ENCODE peak calls at places on chromosomes 11 and 22, in five cellular contexts. One of them, this sample, is unnamed.

GRCh38 chr11:70698871-70699270 is 300.5 kb downstream of the CTTN start:
- DNase-seq in GM12878: no peak
- DNase-seq in A549: no peak
- DNase-seq in NB4: no peak
- DNase-seq in HepG2: no peak
- DNase-seq in this sample: no peak

GRCh38 chr22:22210375-22210774 is 34.2 kb upstream of the VPREB1 start:
- DNase-seq in GM12878: no peak
- DNase-seq in A549: no peak
- DNase-seq in NB4: peak; percentile 13
- DNase-seq in HepG2: no peak
- DNase-seq in this sample: peak; percentile 41

GRCh38 chr11:64186205-64187165 is 514 bp downstream of the STIP1 start:
- DNase-seq in GM12878: no peak
- DNase-seq in A549: no peak
- DNase-seq in NB4: peak; percentile 61
- DNase-seq in HepG2: no peak
- DNase-seq in this sample: peak; percentile 39

GRCh38 chr22:26568207-26568706 is 21.7 kb downstream of the TPST2 start:
- DNase-seq in GM12878: no peak
- DNase-seq in A549: no peak
- DNase-seq in NB4: peak; percentile 66
- DNase-seq in HepG2: no peak
- DNase-seq in this sample: peak; percentile 57

GRCh38 chr11:7643323-7643722 is 30.0 kb downstream of the CYB5R2 start:
- DNase-seq in GM12878: no peak
- DNase-seq in A549: no peak
- DNase-seq in NB4: no peak
- DNase-seq in HepG2: no peak
- DNase-seq in this sample: no peak

GRCh38 chr11:132332521-132332920 is 962.1 kb downstream of the NTM start:
- DNase-seq in GM12878: no peak
- DNase-seq in A549: no peak
- DNase-seq in NB4: no peak
- DNase-seq in HepG2: no peak
- DNase-seq in this sample: no peak

GRCh38 chr11:12235080-12235479 is 124.7 kb downstream of the MICAL2 start:
- DNase-seq in GM12878: no peak
- DNase-seq in A549: no peak
- DNase-seq in NB4: no peak
- DNase-seq in HepG2: no peak
- DNase-seq in this sample: no peak

GRCh38 chr11:91872216-91872615 is 352.4 kb upstream of the FAT3 start:
- DNase-seq in GM12878: no peak
- DNase-seq in A549: no peak
- DNase-seq in NB4: no peak
- DNase-seq in HepG2: no peak
- DNase-seq in this sample: no peak

GRCh38 chr11:105937738-105938137 is 84.3 kb downstream of the MSANTD4 start:
- DNase-seq in GM12878: no peak
- DNase-seq in A549: no peak
- DNase-seq in NB4: no peak
- DNase-seq in HepG2: no peak
- DNase-seq in this sample: peak; percentile 59

GRCh38 chr11:123560001-123560400 is 94.4 kb downstream of the SCN3B start:
- DNase-seq in GM12878: no peak
- DNase-seq in A549: no peak
- DNase-seq in NB4: no peak
- DNase-seq in HepG2: no peak
- DNase-seq in this sample: no peak

GRCh38 chr11:6413791-6414231 is 5.1 kb downstream of the APBB1 start:
- DNase-seq in GM12878: no peak
- DNase-seq in A549: no peak
- DNase-seq in NB4: no peak
- DNase-seq in HepG2: no peak
- DNase-seq in this sample: no peak

GRCh38 chr11:108206171-108206570 is 16.3 kb downstream of the NPAT start:
- DNase-seq in GM12878: no peak
- DNase-seq in A549: no peak
- DNase-seq in NB4: no peak
- DNase-seq in HepG2: no peak
- DNase-seq in this sample: no peak

GRCh38 chr11:69216609-69217008 is 60.9 kb downstream of the SMIM38 start:
- DNase-seq in GM12878: no peak
- DNase-seq in A549: no peak
- DNase-seq in NB4: no peak
- DNase-seq in HepG2: no peak
- DNase-seq in this sample: no peak

GRCh38 chr11:3807856-3808845 is at the start of gene PGAP2:
- DNase-seq in GM12878: no peak
- DNase-seq in A549: peak; percentile 93
- DNase-seq in NB4: peak; percentile 78
- DNase-seq in HepG2: peak; percentile 61
- DNase-seq in this sample: peak; percentile 57

GRCh38 chr11:117039897-117040296 is 58.3 kb downstream of the SIK3 start:
- DNase-seq in GM12878: no peak
- DNase-seq in A549: no peak
- DNase-seq in NB4: no peak
- DNase-seq in HepG2: no peak
- DNase-seq in this sample: no peak

GRCh38 chr11:60511393-60511792 is 3.8 kb upstream of the MS4A13 start:
- DNase-seq in GM12878: no peak
- DNase-seq in A549: no peak
- DNase-seq in NB4: no peak
- DNase-seq in HepG2: no peak
- DNase-seq in this sample: no peak

GRCh38 chr22:29716814-29717213 is 3.0 kb upstream of the CABP7 start:
- DNase-seq in GM12878: no peak
- DNase-seq in A549: no peak
- DNase-seq in NB4: peak; percentile 73
- DNase-seq in HepG2: peak; percentile 84
- DNase-seq in this sample: peak; percentile 70

GRCh38 chr22:23075525-23076216 is 5.4 kb downstream of the GNAZ start:
- DNase-seq in GM12878: no peak
- DNase-seq in A549: no peak
- DNase-seq in NB4: no peak
- DNase-seq in HepG2: peak; percentile 99
- DNase-seq in this sample: no peak

GRCh38 chr11:6298605-6299004 is 21.7 kb downstream of the CAVIN3 start:
- DNase-seq in GM12878: no peak
- DNase-seq in A549: peak; percentile 50
- DNase-seq in NB4: peak; percentile 31
- DNase-seq in HepG2: peak; percentile 38
- DNase-seq in this sample: peak; percentile 32

GRCh38 chr22:19096555-19096954 is 25.7 kb downstream of the DGCR2 start:
- DNase-seq in GM12878: no peak
- DNase-seq in A549: no peak
- DNase-seq in NB4: no peak
- DNase-seq in HepG2: no peak
- DNase-seq in this sample: no peak

GRCh38 chr11:15770798-15771414 is 585.4 kb downstream of the SOX6 start:
- DNase-seq in GM12878: no peak
- DNase-seq in A549: peak; percentile 29
- DNase-seq in NB4: peak; percentile 43
- DNase-seq in HepG2: peak; percentile 25
- DNase-seq in this sample: peak; percentile 16

GRCh38 chr11:77596626-77597025 is 6.9 kb downstream of the AQP11 start:
- DNase-seq in GM12878: no peak
- DNase-seq in A549: no peak
- DNase-seq in NB4: no peak
- DNase-seq in HepG2: no peak
- DNase-seq in this sample: no peak

GRCh38 chr11:1397146-1397861 is 7.6 kb downstream of the BRSK2 start:
- DNase-seq in GM12878: no peak
- DNase-seq in A549: no peak
- DNase-seq in NB4: no peak
- DNase-seq in HepG2: no peak
- DNase-seq in this sample: no peak

GRCh38 chr11:65425105-65425970 is 2.7 kb downstream of the NEAT1 start:
- DNase-seq in GM12878: no peak
- DNase-seq in A549: no peak
- DNase-seq in NB4: peak; percentile 90
- DNase-seq in HepG2: no peak
- DNase-seq in this sample: peak; percentile 65

GRCh38 chr11:65422104-65422632 is 430 bp upstream of the NEAT1 start:
- DNase-seq in GM12878: no peak
- DNase-seq in A549: no peak
- DNase-seq in NB4: peak; percentile 95
- DNase-seq in HepG2: peak; percentile 93
- DNase-seq in this sample: peak; percentile 95

GRCh38 chr11:65424200-65425104 is 1.9 kb downstream of the NEAT1 start:
- DNase-seq in GM12878: no peak
- DNase-seq in A549: no peak
- DNase-seq in NB4: peak; percentile 53
- DNase-seq in HepG2: no peak
- DNase-seq in this sample: peak; percentile 34

GRCh38 chr11:65422633-65423515 is at the start of gene NEAT1:
- DNase-seq in GM12878: no peak
- DNase-seq in A549: no peak
- DNase-seq in NB4: peak; percentile 97
- DNase-seq in HepG2: peak; percentile 87
- DNase-seq in this sample: peak; percentile 93

DNA sequence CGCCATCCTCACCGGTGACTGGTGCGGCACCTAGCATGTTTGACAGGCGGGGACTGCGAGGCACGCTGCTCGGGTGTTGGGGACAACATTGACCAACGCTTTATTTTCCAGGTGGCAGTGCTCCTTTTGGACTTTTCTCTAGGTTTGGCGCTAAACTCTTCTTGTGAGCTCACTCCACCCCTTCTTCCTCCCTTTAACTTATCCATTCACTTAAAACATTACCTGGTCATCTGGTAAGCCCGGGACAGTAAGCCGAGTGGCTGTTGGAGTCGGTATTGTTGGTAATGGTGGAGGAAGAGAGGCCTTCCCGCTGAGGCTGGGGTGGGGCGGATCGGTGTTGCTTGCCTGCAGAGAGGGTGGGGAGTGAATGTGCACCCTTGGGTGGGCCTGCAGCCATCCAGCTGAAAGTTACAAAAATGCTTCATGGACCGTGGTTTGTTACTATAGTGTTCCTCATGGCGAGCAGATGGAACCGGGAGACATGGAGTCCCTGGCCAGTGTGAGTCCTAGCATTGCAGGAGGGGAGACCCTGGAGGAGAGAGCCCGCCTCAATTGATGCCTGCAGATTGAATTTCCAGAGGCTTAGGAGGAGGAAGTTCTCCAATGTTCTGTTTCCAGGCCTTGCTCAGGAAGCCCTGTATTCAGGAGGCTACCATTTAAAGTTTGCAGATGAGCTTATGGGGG is 1.1 kb downstream of the NEAT1 start:
- DNase-seq in GM12878: no peak
- DNase-seq in A549: no peak
- DNase-seq in NB4: peak; percentile 46
- DNase-seq in HepG2: no peak
- DNase-seq in this sample: peak; percentile 28
- TF ChIP-seq POLR2A in GM12878: peak; percentile 65
- TF ChIP-seq POLR2A in A549: peak; percentile 39
- TF ChIP-seq POLR2A in NB4: peak; percentile 30
- TF ChIP-seq POLR2A in HepG2: no peak
- TF ChIP-seq POLR2A in this sample: peak; percentile 77

GRCh38 chr11:43806976-43807375 is 73.7 kb upstream of the ALKBH3 start:
- DNase-seq in GM12878: no peak
- DNase-seq in A549: no peak
- DNase-seq in NB4: no peak
- DNase-seq in HepG2: no peak
- DNase-seq in this sample: no peak
- TF ChIP-seq MYC in GM12878: no peak
- TF ChIP-seq MYC in A549: no peak
- TF ChIP-seq MYC in NB4: no peak
- TF ChIP-seq MYC in HepG2: no peak
- TF ChIP-seq MYC in this sample: no peak

GRCh38 chr11:8959546-8960166 is 4.6 kb downstream of the TMEM9B start:
- DNase-seq in GM12878: peak; percentile 65
- DNase-seq in A549: peak; percentile 81
- DNase-seq in NB4: peak; percentile 80
- DNase-seq in HepG2: peak; percentile 71
- DNase-seq in this sample: peak; percentile 87

GRCh38 chr11:8962827-8963226 is 1.4 kb downstream of the TMEM9B start:
- DNase-seq in GM12878: no peak
- DNase-seq in A549: no peak
- DNase-seq in NB4: peak; percentile 24
- DNase-seq in HepG2: no peak
- DNase-seq in this sample: no peak

GRCh38 chr11:8963569-8964323 is 496 bp downstream of the TMEM9B start:
- DNase-seq in GM12878: peak; percentile 37
- DNase-seq in A549: peak; percentile 69
- DNase-seq in NB4: peak; percentile 80
- DNase-seq in HepG2: peak; percentile 70
- DNase-seq in this sample: no peak

GRCh38 chr11:8967159-8967558 is 2.9 kb upstream of the TMEM9B start:
- DNase-seq in GM12878: no peak
- DNase-seq in A549: no peak
- DNase-seq in NB4: no peak
- DNase-seq in HepG2: no peak
- DNase-seq in this sample: no peak

GRCh38 chr11:8964324-8965320 is at the start of gene TMEM9B:
- DNase-seq in GM12878: peak; percentile 62
- DNase-seq in A549: peak; percentile 87
- DNase-seq in NB4: peak; percentile 91
- DNase-seq in HepG2: peak; percentile 84
- DNase-seq in this sample: peak; percentile 83
- TF ChIP-seq POLR2A in GM12878: peak; percentile 87
- TF ChIP-seq POLR2A in A549: peak; percentile 65
- TF ChIP-seq POLR2A in NB4: peak; percentile 90
- TF ChIP-seq POLR2A in HepG2: peak; percentile 76
- TF ChIP-seq POLR2A in this sample: peak; percentile 96

GRCh38 chr11:35043933-35044332 is 95.0 kb upstream of the CD44 start:
- DNase-seq in GM12878: no peak
- DNase-seq in A549: no peak
- DNase-seq in NB4: peak; percentile 66
- DNase-seq in HepG2: no peak
- DNase-seq in this sample: no peak

GRCh38 chr11:35049906-35050531 is 89.0 kb upstream of the CD44 start:
- DNase-seq in GM12878: peak; percentile 44
- DNase-seq in A549: no peak
- DNase-seq in NB4: peak; percentile 53
- DNase-seq in HepG2: no peak
- DNase-seq in this sample: no peak

GRCh38 chr11:35046606-35047005 is 92.4 kb upstream of the CD44 start:
- DNase-seq in GM12878: no peak
- DNase-seq in A549: no peak
- DNase-seq in NB4: no peak
- DNase-seq in HepG2: no peak
- DNase-seq in this sample: no peak

GRCh38 chr11:35045219-35045819 is 93.7 kb upstream of the CD44 start:
- DNase-seq in GM12878: no peak
- DNase-seq in A549: no peak
- DNase-seq in NB4: no peak
- DNase-seq in HepG2: peak; percentile 64
- DNase-seq in this sample: no peak

DNA sequence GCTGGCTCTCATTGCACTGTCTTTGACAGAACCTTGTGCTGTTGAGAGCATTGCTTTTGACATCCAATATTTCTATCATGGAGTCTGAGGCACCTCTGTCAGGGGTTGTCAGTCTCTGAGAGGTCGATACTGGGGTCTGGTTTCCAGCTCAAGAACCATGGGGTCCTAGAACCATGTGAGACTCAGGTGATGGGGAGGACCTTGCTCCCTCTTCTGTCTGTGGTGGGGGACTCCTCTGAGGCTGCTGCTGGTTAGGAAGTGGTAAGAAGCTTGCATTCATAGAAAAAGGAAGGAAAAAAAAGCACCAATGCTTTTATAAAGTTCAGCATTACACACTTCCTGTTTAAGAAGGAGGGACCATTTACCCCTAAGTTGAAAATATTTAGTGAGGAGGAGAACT is 91.8 kb upstream of the CD44 start:
- DNase-seq in GM12878: no peak
- DNase-seq in A549: no peak
- DNase-seq in NB4: peak; percentile 72
- DNase-seq in HepG2: no peak
- DNase-seq in this sample: no peak
- TF ChIP-seq MYC in GM12878: no peak
- TF ChIP-seq MYC in A549: no peak
- TF ChIP-seq MYC in NB4: no peak
- TF ChIP-seq MYC in HepG2: no peak
- TF ChIP-seq MYC in this sample: no peak